ENCODE peak calls at places on chromosome 16, in eight cellular contexts. Z is T-helper 9 cell; Q is HCEC 1CT; E is HS-5; J is activated CD4-positive, alpha-beta T cell treated with anti-CD3 and anti-CD28 coated beads, Interleukin-2, amount 50 U/mL, for 1 hour; I is RWPE1; F is Daoy; W is GM23248. L is an unnamed sample.

GRCh38 chr16:57585051-57585687 is 42.7 kb downstream of the ADGRG5 start:
- DNase-seq in W (no peak), F (no peak), I (no peak), E (no peak), J (no peak), Q (no peak), Z (no peak), L (no peak)

GRCh38 chr16:54397190-54397835 is 110.7 kb upstream of the IRX3 start:
- DNase-seq in Z (no peak), E (no peak), I (no peak), W (peak; percentile 12), J (no peak), Q (no peak), F (peak; percentile 82), L (no peak)

GRCh38 chr16:50068550-50068949 is 2.8 kb downstream of the HEATR3 start:
- DNase-seq in I (no peak), W (peak; percentile 46), Z (no peak), E (no peak), Q (peak; percentile 71), F (no peak), J (no peak), L (no peak)

GRCh38 chr16:53052519-53053501 is at the start of gene CHD9NB:
- DNase-seq in Z (no peak), Q (peak; percentile 83), J (no peak), E (peak; percentile 88), F (peak; percentile 69), I (peak; percentile 94), W (peak; percentile 95), L (no peak)

GRCh38 chr16:58000706-58001676 is at the start of gene USB1:
- DNase-seq in Q (peak; percentile 74), J (peak; percentile 74), I (peak; percentile 88), F (peak; percentile 86), E (peak; percentile 45), W (peak; percentile 92), Z (peak; percentile 79), L (peak; percentile 77)

GRCh38 chr16:17273142-17273561 is 197.6 kb downstream of the XYLT1 start:
- DNase-seq in W (peak; percentile 97), I (peak; percentile 42), F (peak; percentile 79), E (peak; percentile 73), Z (no peak), J (no peak), Q (peak; percentile 76), L (no peak)

GRCh38 chr16:57957396-57958392 is 13.2 kb downstream of the CNGB1 start:
- DNase-seq in Z (no peak), F (no peak), Q (no peak), I (no peak), W (no peak), E (no peak), J (no peak), L (no peak)

GRCh38 chr16:53949716-53950410 is 245.9 kb downstream of the FTO start:
- DNase-seq in F (no peak), E (no peak), Q (no peak), Z (no peak), W (no peak), I (no peak), J (no peak), L (no peak)

GRCh38 chr16:26598061-26598460 is 468.7 kb upstream of the C16orf82 start:
- DNase-seq in I (no peak), W (no peak), F (no peak), Z (peak; percentile 21), J (peak; percentile 6), E (no peak), Q (no peak), L (no peak)

GRCh38 chr16:69566437-69567030 is 768 bp downstream of the NFAT5 start:
- DNase-seq in Z (peak; percentile 9), Q (peak; percentile 74), F (peak; percentile 59), W (peak; percentile 88), I (peak; percentile 59), E (peak; percentile 41), J (peak; percentile 13), L (peak; percentile 47)

GRCh38 chr16:2856061-2856670 is 1.8 kb downstream of the PRSS22 start:
- DNase-seq in Z (no peak), E (no peak), W (peak; percentile 33), Q (peak; percentile 7), F (peak; percentile 27), I (peak; percentile 64), J (peak; percentile 28), L (no peak)

GRCh38 chr16:23244122-23244521 is 58.0 kb upstream of the SCNN1B start:
- DNase-seq in Z (no peak), W (no peak), Q (no peak), F (no peak), I (no peak), J (no peak), E (no peak), L (no peak)

GRCh38 chr16:5036228-5037156 is 2.8 kb upstream of the NAGPA start:
- DNase-seq in Q (no peak), I (no peak), W (no peak), Z (no peak), J (no peak), F (no peak), E (no peak), L (no peak)

GRCh38 chr16:924063-924462 is 46.7 kb downstream of the LMF1 start:
- DNase-seq in F (no peak), W (no peak), J (no peak), Z (no peak), Q (no peak), I (no peak), E (no peak), L (no peak)

GRCh38 chr16:57539072-57539796 is 2.9 kb upstream of the CCDC102A start:
- DNase-seq in I (no peak), Q (no peak), F (no peak), J (no peak), W (no peak), E (no peak), Z (no peak), L (no peak)

GRCh38 chr16:1651509-1652342 is 26.4 kb upstream of the JPT2 start:
- DNase-seq in Z (no peak), J (no peak), I (no peak), W (peak; percentile 20), Q (no peak), F (no peak), E (no peak), L (no peak)

GRCh38 chr16:19844945-19845641 is 39.6 kb downstream of the GPRC5B start:
- DNase-seq in J (no peak), W (peak; percentile 96), Q (peak; percentile 94), Z (no peak), I (no peak), E (peak; percentile 86), F (peak; percentile 50), L (no peak)

GRCh38 chr16:20073203-20074088 is at the start of gene GPR139:
- DNase-seq in E (no peak), F (peak; percentile 11), J (no peak), I (no peak), Q (no peak), Z (no peak), W (no peak), L (no peak)

GRCh38 chr16:13873835-13874438 is 46.0 kb upstream of the ERCC4 start:
- DNase-seq in E (no peak), F (peak; percentile 29), W (peak; percentile 21), I (peak; percentile 14), Z (no peak), J (no peak), Q (no peak), L (no peak)

GRCh38 chr16:47018223-47018891 is 44.9 kb upstream of the DNAJA2 start:
- DNase-seq in W (peak; percentile 45), Q (peak; percentile 7), E (no peak), J (peak; percentile 31), I (peak; percentile 67), Z (peak; percentile 16), F (peak; percentile 21), L (no peak)

GRCh38 chr16:66475232-66475631 is 48.1 kb downstream of the BEAN1 start:
- DNase-seq in I (no peak), Z (no peak), J (no peak), F (no peak), W (no peak), Q (no peak), E (no peak), L (no peak)

GRCh38 chr16:56848056-56848936 is 16.7 kb upstream of the SLC12A3 start:
- DNase-seq in Q (peak; percentile 70), J (no peak), E (peak; percentile 66), I (peak; percentile 53), Z (no peak), W (peak; percentile 83), F (peak; percentile 79), L (no peak)